ENCODE peak calls at places on chromosome 20, in six cellular contexts. One of them, this sample, is unnamed.

GRCh38 chr20:14337400-14338171 is at the start of gene FLRT3:
- DNase-seq in caudate nucleus: peak
- DNase-seq in putamen: peak
- DNase-seq in activated CD8-positive, alpha-beta memory T cell treated with anti-CD3 and anti-CD28 coated beads, Interleukin-2, amount 10 ng/mL, durations not matched to agents 7 days and 5 days: no peak
- DNase-seq in NCI-H345: peak
- DNase-seq in stimulated activated CD8-positive, alpha-beta memory T cell treated with anti-CD3 and anti-CD28 coated beads, Interleukin-15, amount 100 ng/mL, for 48 hours: no peak
- DNase-seq in this sample: peak

GRCh38 chr20:56268536-56268935 is 20.0 kb downstream of the MC3R start:
- DNase-seq in activated CD8-positive, alpha-beta memory T cell treated with anti-CD3 and anti-CD28 coated beads, Interleukin-2, amount 10 ng/mL, durations not matched to agents 7 days and 5 days: no peak
- DNase-seq in putamen: no peak
- DNase-seq in stimulated activated CD8-positive, alpha-beta memory T cell treated with anti-CD3 and anti-CD28 coated beads, Interleukin-15, amount 100 ng/mL, for 48 hours: no peak
- DNase-seq in caudate nucleus: no peak
- DNase-seq in NCI-H345: no peak
- DNase-seq in this sample: no peak

GRCh38 chr20:61874421-61875068 is 191.1 kb downstream of the TAF4 start:
- DNase-seq in NCI-H345: peak
- DNase-seq in stimulated activated CD8-positive, alpha-beta memory T cell treated with anti-CD3 and anti-CD28 coated beads, Interleukin-15, amount 100 ng/mL, for 48 hours: no peak
- DNase-seq in putamen: no peak
- DNase-seq in caudate nucleus: no peak
- DNase-seq in activated CD8-positive, alpha-beta memory T cell treated with anti-CD3 and anti-CD28 coated beads, Interleukin-2, amount 10 ng/mL, durations not matched to agents 7 days and 5 days: no peak
- DNase-seq in this sample: no peak

GRCh38 chr20:3407426-3408250 is at the start of gene DNAAF9:
- DNase-seq in NCI-H345: peak
- DNase-seq in caudate nucleus: peak
- DNase-seq in putamen: peak
- DNase-seq in stimulated activated CD8-positive, alpha-beta memory T cell treated with anti-CD3 and anti-CD28 coated beads, Interleukin-15, amount 100 ng/mL, for 48 hours: peak
- DNase-seq in activated CD8-positive, alpha-beta memory T cell treated with anti-CD3 and anti-CD28 coated beads, Interleukin-2, amount 10 ng/mL, durations not matched to agents 7 days and 5 days: peak
- DNase-seq in this sample: peak

GRCh38 chr20:15768370-15768741 is 804.9 kb downstream of the KIF16B start:
- DNase-seq in activated CD8-positive, alpha-beta memory T cell treated with anti-CD3 and anti-CD28 coated beads, Interleukin-2, amount 10 ng/mL, durations not matched to agents 7 days and 5 days: no peak
- DNase-seq in stimulated activated CD8-positive, alpha-beta memory T cell treated with anti-CD3 and anti-CD28 coated beads, Interleukin-15, amount 100 ng/mL, for 48 hours: no peak
- DNase-seq in NCI-H345: no peak
- DNase-seq in putamen: no peak
- DNase-seq in caudate nucleus: no peak
- DNase-seq in this sample: no peak

GRCh38 chr20:61744691-61745396 is 320.8 kb downstream of the TAF4 start:
- DNase-seq in putamen: no peak
- DNase-seq in caudate nucleus: no peak
- DNase-seq in NCI-H345: no peak
- DNase-seq in activated CD8-positive, alpha-beta memory T cell treated with anti-CD3 and anti-CD28 coated beads, Interleukin-2, amount 10 ng/mL, durations not matched to agents 7 days and 5 days: no peak
- DNase-seq in stimulated activated CD8-positive, alpha-beta memory T cell treated with anti-CD3 and anti-CD28 coated beads, Interleukin-15, amount 100 ng/mL, for 48 hours: no peak
- DNase-seq in this sample: no peak

GRCh38 chr20:31500527-31500926 is 13.7 kb upstream of the HM13 start:
- DNase-seq in stimulated activated CD8-positive, alpha-beta memory T cell treated with anti-CD3 and anti-CD28 coated beads, Interleukin-15, amount 100 ng/mL, for 48 hours: no peak
- DNase-seq in NCI-H345: no peak
- DNase-seq in activated CD8-positive, alpha-beta memory T cell treated with anti-CD3 and anti-CD28 coated beads, Interleukin-2, amount 10 ng/mL, durations not matched to agents 7 days and 5 days: no peak
- DNase-seq in putamen: no peak
- DNase-seq in caudate nucleus: no peak
- DNase-seq in this sample: no peak

GRCh38 chr20:34472246-34472925 is 43.8 kb upstream of the DYNLRB1 start:
- DNase-seq in putamen: no peak
- DNase-seq in stimulated activated CD8-positive, alpha-beta memory T cell treated with anti-CD3 and anti-CD28 coated beads, Interleukin-15, amount 100 ng/mL, for 48 hours: no peak
- DNase-seq in NCI-H345: no peak
- DNase-seq in activated CD8-positive, alpha-beta memory T cell treated with anti-CD3 and anti-CD28 coated beads, Interleukin-2, amount 10 ng/mL, durations not matched to agents 7 days and 5 days: no peak
- DNase-seq in caudate nucleus: no peak
- DNase-seq in this sample: no peak

GRCh38 chr20:21235713-21236445 is 67.3 kb upstream of the XRN2 start:
- DNase-seq in NCI-H345: peak
- DNase-seq in caudate nucleus: peak
- DNase-seq in stimulated activated CD8-positive, alpha-beta memory T cell treated with anti-CD3 and anti-CD28 coated beads, Interleukin-15, amount 100 ng/mL, for 48 hours: peak
- DNase-seq in activated CD8-positive, alpha-beta memory T cell treated with anti-CD3 and anti-CD28 coated beads, Interleukin-2, amount 10 ng/mL, durations not matched to agents 7 days and 5 days: peak
- DNase-seq in putamen: peak
- DNase-seq in this sample: peak

GRCh38 chr20:9617940-9618339 is 103.5 kb downstream of the LAMP5 start:
- DNase-seq in putamen: peak
- DNase-seq in stimulated activated CD8-positive, alpha-beta memory T cell treated with anti-CD3 and anti-CD28 coated beads, Interleukin-15, amount 100 ng/mL, for 48 hours: no peak
- DNase-seq in caudate nucleus: no peak
- DNase-seq in activated CD8-positive, alpha-beta memory T cell treated with anti-CD3 and anti-CD28 coated beads, Interleukin-2, amount 10 ng/mL, durations not matched to agents 7 days and 5 days: no peak
- DNase-seq in NCI-H345: peak
- DNase-seq in this sample: peak

GRCh38 chr20:58228484-58229197 is at the start of gene ANKRD60:
- DNase-seq in caudate nucleus: no peak
- DNase-seq in activated CD8-positive, alpha-beta memory T cell treated with anti-CD3 and anti-CD28 coated beads, Interleukin-2, amount 10 ng/mL, durations not matched to agents 7 days and 5 days: peak
- DNase-seq in NCI-H345: peak
- DNase-seq in putamen: no peak
- DNase-seq in stimulated activated CD8-positive, alpha-beta memory T cell treated with anti-CD3 and anti-CD28 coated beads, Interleukin-15, amount 100 ng/mL, for 48 hours: peak
- DNase-seq in this sample: no peak

GRCh38 chr20:42646250-42646649 is 543.5 kb downstream of the PTPRT start:
- DNase-seq in putamen: no peak
- DNase-seq in activated CD8-positive, alpha-beta memory T cell treated with anti-CD3 and anti-CD28 coated beads, Interleukin-2, amount 10 ng/mL, durations not matched to agents 7 days and 5 days: no peak
- DNase-seq in stimulated activated CD8-positive, alpha-beta memory T cell treated with anti-CD3 and anti-CD28 coated beads, Interleukin-15, amount 100 ng/mL, for 48 hours: no peak
- DNase-seq in caudate nucleus: no peak
- DNase-seq in NCI-H345: no peak
- DNase-seq in this sample: no peak

GRCh38 chr20:16662462-16662861 is 67.4 kb upstream of the SNRPB2 start:
- DNase-seq in putamen: no peak
- DNase-seq in stimulated activated CD8-positive, alpha-beta memory T cell treated with anti-CD3 and anti-CD28 coated beads, Interleukin-15, amount 100 ng/mL, for 48 hours: no peak
- DNase-seq in NCI-H345: no peak
- DNase-seq in caudate nucleus: no peak
- DNase-seq in activated CD8-positive, alpha-beta memory T cell treated with anti-CD3 and anti-CD28 coated beads, Interleukin-2, amount 10 ng/mL, durations not matched to agents 7 days and 5 days: no peak
- DNase-seq in this sample: no peak

GRCh38 chr20:42261766-42262165 is 643.6 kb upstream of the CHD6 start:
- DNase-seq in stimulated activated CD8-positive, alpha-beta memory T cell treated with anti-CD3 and anti-CD28 coated beads, Interleukin-15, amount 100 ng/mL, for 48 hours: no peak
- DNase-seq in activated CD8-positive, alpha-beta memory T cell treated with anti-CD3 and anti-CD28 coated beads, Interleukin-2, amount 10 ng/mL, durations not matched to agents 7 days and 5 days: no peak
- DNase-seq in NCI-H345: no peak
- DNase-seq in caudate nucleus: no peak
- DNase-seq in putamen: no peak
- DNase-seq in this sample: no peak

GRCh38 chr20:50278684-50279531 is 88.3 kb downstream of the CEBPB start:
- DNase-seq in caudate nucleus: no peak
- DNase-seq in activated CD8-positive, alpha-beta memory T cell treated with anti-CD3 and anti-CD28 coated beads, Interleukin-2, amount 10 ng/mL, durations not matched to agents 7 days and 5 days: no peak
- DNase-seq in NCI-H345: no peak
- DNase-seq in putamen: no peak
- DNase-seq in stimulated activated CD8-positive, alpha-beta memory T cell treated with anti-CD3 and anti-CD28 coated beads, Interleukin-15, amount 100 ng/mL, for 48 hours: no peak
- DNase-seq in this sample: no peak

GRCh38 chr20:62142252-62143117 is 709 bp downstream of the PSMA7 start:
- DNase-seq in NCI-H345: no peak
- DNase-seq in activated CD8-positive, alpha-beta memory T cell treated with anti-CD3 and anti-CD28 coated beads, Interleukin-2, amount 10 ng/mL, durations not matched to agents 7 days and 5 days: no peak
- DNase-seq in putamen: no peak
- DNase-seq in caudate nucleus: no peak
- DNase-seq in stimulated activated CD8-positive, alpha-beta memory T cell treated with anti-CD3 and anti-CD28 coated beads, Interleukin-15, amount 100 ng/mL, for 48 hours: no peak
- DNase-seq in this sample: no peak

GRCh38 chr20:64151634-64152530 is 12.4 kb upstream of the MYT1 start:
- DNase-seq in caudate nucleus: no peak
- DNase-seq in activated CD8-positive, alpha-beta memory T cell treated with anti-CD3 and anti-CD28 coated beads, Interleukin-2, amount 10 ng/mL, durations not matched to agents 7 days and 5 days: no peak
- DNase-seq in stimulated activated CD8-positive, alpha-beta memory T cell treated with anti-CD3 and anti-CD28 coated beads, Interleukin-15, amount 100 ng/mL, for 48 hours: no peak
- DNase-seq in putamen: no peak
- DNase-seq in NCI-H345: no peak
- DNase-seq in this sample: no peak

GRCh38 chr20:34374209-34374749 is 11.2 kb downstream of the ITCH start:
- DNase-seq in stimulated activated CD8-positive, alpha-beta memory T cell treated with anti-CD3 and anti-CD28 coated beads, Interleukin-15, amount 100 ng/mL, for 48 hours: no peak
- DNase-seq in caudate nucleus: no peak
- DNase-seq in NCI-H345: no peak
- DNase-seq in activated CD8-positive, alpha-beta memory T cell treated with anti-CD3 and anti-CD28 coated beads, Interleukin-2, amount 10 ng/mL, durations not matched to agents 7 days and 5 days: no peak
- DNase-seq in putamen: no peak
- DNase-seq in this sample: no peak

GRCh38 chr20:59598625-59599310 is 5.6 kb upstream of the PHACTR3 start:
- DNase-seq in activated CD8-positive, alpha-beta memory T cell treated with anti-CD3 and anti-CD28 coated beads, Interleukin-2, amount 10 ng/mL, durations not matched to agents 7 days and 5 days: peak
- DNase-seq in stimulated activated CD8-positive, alpha-beta memory T cell treated with anti-CD3 and anti-CD28 coated beads, Interleukin-15, amount 100 ng/mL, for 48 hours: no peak
- DNase-seq in caudate nucleus: no peak
- DNase-seq in putamen: peak
- DNase-seq in NCI-H345: peak
- DNase-seq in this sample: peak

GRCh38 chr20:53157443-53158408 is 185.6 kb downstream of the TSHZ2 start:
- DNase-seq in NCI-H345: peak
- DNase-seq in putamen: no peak
- DNase-seq in activated CD8-positive, alpha-beta memory T cell treated with anti-CD3 and anti-CD28 coated beads, Interleukin-2, amount 10 ng/mL, durations not matched to agents 7 days and 5 days: peak
- DNase-seq in stimulated activated CD8-positive, alpha-beta memory T cell treated with anti-CD3 and anti-CD28 coated beads, Interleukin-15, amount 100 ng/mL, for 48 hours: peak
- DNase-seq in caudate nucleus: no peak
- DNase-seq in this sample: no peak

GRCh38 chr20:24731312-24731711 is 217.8 kb upstream of the CST7 start:
- DNase-seq in activated CD8-positive, alpha-beta memory T cell treated with anti-CD3 and anti-CD28 coated beads, Interleukin-2, amount 10 ng/mL, durations not matched to agents 7 days and 5 days: no peak
- DNase-seq in NCI-H345: no peak
- DNase-seq in stimulated activated CD8-positive, alpha-beta memory T cell treated with anti-CD3 and anti-CD28 coated beads, Interleukin-15, amount 100 ng/mL, for 48 hours: no peak
- DNase-seq in putamen: no peak
- DNase-seq in caudate nucleus: no peak
- DNase-seq in this sample: no peak

GRCh38 chr20:47681977-47682812 is 103.1 kb downstream of the SULF2 start:
- DNase-seq in NCI-H345: no peak
- DNase-seq in putamen: peak
- DNase-seq in stimulated activated CD8-positive, alpha-beta memory T cell treated with anti-CD3 and anti-CD28 coated beads, Interleukin-15, amount 100 ng/mL, for 48 hours: no peak
- DNase-seq in caudate nucleus: no peak
- DNase-seq in activated CD8-positive, alpha-beta memory T cell treated with anti-CD3 and anti-CD28 coated beads, Interleukin-2, amount 10 ng/mL, durations not matched to agents 7 days and 5 days: no peak
- DNase-seq in this sample: no peak

GRCh38 chr20:3818155-3819151 is 1.9 kb upstream of the AP5S1 start:
- DNase-seq in NCI-H345: peak
- DNase-seq in activated CD8-positive, alpha-beta memory T cell treated with anti-CD3 and anti-CD28 coated beads, Interleukin-2, amount 10 ng/mL, durations not matched to agents 7 days and 5 days: peak
- DNase-seq in putamen: no peak
- DNase-seq in stimulated activated CD8-positive, alpha-beta memory T cell treated with anti-CD3 and anti-CD28 coated beads, Interleukin-15, amount 100 ng/mL, for 48 hours: no peak
- DNase-seq in caudate nucleus: no peak
- DNase-seq in this sample: no peak

GRCh38 chr20:1332749-1333300 is 3.9 kb upstream of the SDCBP2 start:
- DNase-seq in NCI-H345: no peak
- DNase-seq in caudate nucleus: no peak
- DNase-seq in activated CD8-positive, alpha-beta memory T cell treated with anti-CD3 and anti-CD28 coated beads, Interleukin-2, amount 10 ng/mL, durations not matched to agents 7 days and 5 days: no peak
- DNase-seq in stimulated activated CD8-positive, alpha-beta memory T cell treated with anti-CD3 and anti-CD28 coated beads, Interleukin-15, amount 100 ng/mL, for 48 hours: no peak
- DNase-seq in putamen: no peak
- DNase-seq in this sample: no peak

GRCh38 chr20:49888341-49889244 is 26.7 kb downstream of the SPATA2 start:
- DNase-seq in activated CD8-positive, alpha-beta memory T cell treated with anti-CD3 and anti-CD28 coated beads, Interleukin-2, amount 10 ng/mL, durations not matched to agents 7 days and 5 days: peak
- DNase-seq in NCI-H345: peak
- DNase-seq in caudate nucleus: peak
- DNase-seq in stimulated activated CD8-positive, alpha-beta memory T cell treated with anti-CD3 and anti-CD28 coated beads, Interleukin-15, amount 100 ng/mL, for 48 hours: peak
- DNase-seq in putamen: peak
- DNase-seq in this sample: peak

GRCh38 chr20:568097-568864 is 24.7 kb upstream of the CSNK2A1 start:
- DNase-seq in NCI-H345: no peak
- DNase-seq in stimulated activated CD8-positive, alpha-beta memory T cell treated with anti-CD3 and anti-CD28 coated beads, Interleukin-15, amount 100 ng/mL, for 48 hours: no peak
- DNase-seq in putamen: no peak
- DNase-seq in caudate nucleus: no peak
- DNase-seq in activated CD8-positive, alpha-beta memory T cell treated with anti-CD3 and anti-CD28 coated beads, Interleukin-2, amount 10 ng/mL, durations not matched to agents 7 days and 5 days: no peak
- DNase-seq in this sample: no peak

GRCh38 chr20:36754656-36755222 is 8.8 kb upstream of the NDRG3 start:
- DNase-seq in activated CD8-positive, alpha-beta memory T cell treated with anti-CD3 and anti-CD28 coated beads, Interleukin-2, amount 10 ng/mL, durations not matched to agents 7 days and 5 days: peak
- DNase-seq in caudate nucleus: no peak
- DNase-seq in stimulated activated CD8-positive, alpha-beta memory T cell treated with anti-CD3 and anti-CD28 coated beads, Interleukin-15, amount 100 ng/mL, for 48 hours: no peak
- DNase-seq in putamen: peak
- DNase-seq in NCI-H345: peak
- DNase-seq in this sample: no peak

GRCh38 chr20:8305449-8305978 is 173.4 kb downstream of the PLCB1 start:
- DNase-seq in putamen: no peak
- DNase-seq in caudate nucleus: no peak
- DNase-seq in stimulated activated CD8-positive, alpha-beta memory T cell treated with anti-CD3 and anti-CD28 coated beads, Interleukin-15, amount 100 ng/mL, for 48 hours: peak
- DNase-seq in NCI-H345: peak
- DNase-seq in activated CD8-positive, alpha-beta memory T cell treated with anti-CD3 and anti-CD28 coated beads, Interleukin-2, amount 10 ng/mL, durations not matched to agents 7 days and 5 days: peak
- DNase-seq in this sample: no peak

GRCh38 chr20:17934141-17934862 is 34.3 kb downstream of the SNX5 start:
- DNase-seq in activated CD8-positive, alpha-beta memory T cell treated with anti-CD3 and anti-CD28 coated beads, Interleukin-2, amount 10 ng/mL, durations not matched to agents 7 days and 5 days: no peak
- DNase-seq in NCI-H345: no peak
- DNase-seq in stimulated activated CD8-positive, alpha-beta memory T cell treated with anti-CD3 and anti-CD28 coated beads, Interleukin-15, amount 100 ng/mL, for 48 hours: no peak
- DNase-seq in caudate nucleus: no peak
- DNase-seq in putamen: no peak
- DNase-seq in this sample: no peak

GRCh38 chr20:63748356-63749270 is 9.0 kb downstream of the SLC2A4RG start:
- DNase-seq in activated CD8-positive, alpha-beta memory T cell treated with anti-CD3 and anti-CD28 coated beads, Interleukin-2, amount 10 ng/mL, durations not matched to agents 7 days and 5 days: no peak
- DNase-seq in NCI-H345: no peak
- DNase-seq in caudate nucleus: no peak
- DNase-seq in stimulated activated CD8-positive, alpha-beta memory T cell treated with anti-CD3 and anti-CD28 coated beads, Interleukin-15, amount 100 ng/mL, for 48 hours: no peak
- DNase-seq in putamen: no peak
- DNase-seq in this sample: no peak

GRCh38 chr20:2289475-2289874 is 6.3 kb upstream of the TGM3 start:
- DNase-seq in caudate nucleus: no peak
- DNase-seq in putamen: no peak
- DNase-seq in NCI-H345: no peak
- DNase-seq in stimulated activated CD8-positive, alpha-beta memory T cell treated with anti-CD3 and anti-CD28 coated beads, Interleukin-15, amount 100 ng/mL, for 48 hours: no peak
- DNase-seq in activated CD8-positive, alpha-beta memory T cell treated with anti-CD3 and anti-CD28 coated beads, Interleukin-2, amount 10 ng/mL, durations not matched to agents 7 days and 5 days: no peak
- DNase-seq in this sample: no peak

GRCh38 chr20:33578510-33578909 is 83.6 kb upstream of the C20orf144 start:
- DNase-seq in stimulated activated CD8-positive, alpha-beta memory T cell treated with anti-CD3 and anti-CD28 coated beads, Interleukin-15, amount 100 ng/mL, for 48 hours: no peak
- DNase-seq in activated CD8-positive, alpha-beta memory T cell treated with anti-CD3 and anti-CD28 coated beads, Interleukin-2, amount 10 ng/mL, durations not matched to agents 7 days and 5 days: no peak
- DNase-seq in putamen: no peak
- DNase-seq in caudate nucleus: no peak
- DNase-seq in NCI-H345: no peak
- DNase-seq in this sample: no peak

GRCh38 chr20:61757-62156 is 25.7 kb upstream of the DEFB125 start:
- DNase-seq in activated CD8-positive, alpha-beta memory T cell treated with anti-CD3 and anti-CD28 coated beads, Interleukin-2, amount 10 ng/mL, durations not matched to agents 7 days and 5 days: no peak
- DNase-seq in caudate nucleus: no peak
- DNase-seq in NCI-H345: no peak
- DNase-seq in putamen: no peak
- DNase-seq in stimulated activated CD8-positive, alpha-beta memory T cell treated with anti-CD3 and anti-CD28 coated beads, Interleukin-15, amount 100 ng/mL, for 48 hours: no peak
- DNase-seq in this sample: no peak